ENCODE peak calls at places on chromosome X, in five cellular contexts. Y is foreskin keratinocyte; E is mesenchymal stem cell; I is A549; D is CD8-positive, alpha-beta memory T cell. H is an unnamed sample.

GRCh38 chrX:2523911-2524310 is 23.1 kb upstream of the DHRSX start:
- DNase-seq in Y (no peak), E (no peak), I (no peak), D (no peak), H (no peak)

GRCh38 chrX:152177052-152177451 is 38.7 kb upstream of the MAGEA10 start:
- DNase-seq in Y (no peak), E (no peak), I (no peak), D (no peak), H (no peak)

GRCh38 chrX:15674514-15674898 is 9.9 kb upstream of the CLTRN start:
- DNase-seq in Y (peak; percentile 72), E (peak; percentile 95), I (peak; percentile 84), D (no peak), H (peak; percentile 98)

GRCh38 chrX:1885116-1885515 is 270.3 kb downstream of the ASMT start:
- DNase-seq in Y (no peak), E (no peak), I (no peak), D (no peak), H (no peak)

GRCh38 chrX:96436105-96436504 is 248.5 kb upstream of the DIAPH2 start:
- DNase-seq in Y (peak; percentile 5), E (peak; percentile 60), I (no peak), D (no peak), H (no peak)

GRCh38 chrX:8848921-8849320 is 47.7 kb upstream of the FAM9A start:
- DNase-seq in Y (no peak), E (no peak), I (no peak), D (no peak), H (no peak)

GRCh38 chrX:133884430-133885394 is 100.7 kb downstream of the GPC3 start:
- DNase-seq in Y (no peak), E (no peak), I (no peak), D (no peak), H (no peak)

GRCh38 chrX:1170243-1170642 is 42.2 kb downstream of the CRLF2 start:
- DNase-seq in Y (no peak), E (no peak), I (no peak), D (no peak), H (no peak)

GRCh38 chrX:64850371-64851082 is 125.7 kb downstream of the ZC4H2 start:
- DNase-seq in Y (no peak), E (no peak), I (no peak), D (peak; percentile 5), H (no peak)

GRCh38 chrX:12825801-12826200 is 34.6 kb downstream of the PRPS2 start:
- DNase-seq in Y (no peak), E (peak; percentile 2), I (no peak), D (no peak), H (no peak)

GRCh38 chrX:44042124-44042523 is 68.9 kb upstream of the NDP start:
- DNase-seq in Y (no peak), E (no peak), I (no peak), D (no peak), H (no peak)

GRCh38 chrX:74234829-74235228 is 69.2 kb upstream of the ZCCHC13 start:
- DNase-seq in Y (no peak), E (no peak), I (no peak), D (no peak), H (no peak)

GRCh38 chrX:68146054-68146453 is 287.2 kb downstream of the OPHN1 start:
- DNase-seq in Y (no peak), E (peak; percentile 43), I (peak; percentile 1), D (no peak), H (peak; percentile 5)

GRCh38 chrX:76555816-76556215 is 128.3 kb downstream of the MAGEE1 start:
- DNase-seq in Y (no peak), E (no peak), I (peak; percentile 2), D (no peak), H (peak; percentile 77)

GRCh38 chrX:83771664-83772063 is 89.3 kb upstream of the CYLC1 start:
- DNase-seq in Y (no peak), E (no peak), I (no peak), D (no peak), H (peak; percentile 3)

GRCh38 chrX:38973327-38973726 is 172.1 kb downstream of the MID1IP1 start:
- DNase-seq in Y (no peak), E (peak; percentile 13), I (no peak), D (no peak), H (peak; percentile 35)

GRCh38 chrX:124346877-124347241 is 496 bp downstream of the SH2D1A start:
- DNase-seq in Y (no peak), E (no peak), I (no peak), D (no peak), H (no peak)

GRCh38 chrX:47523297-47523696 is 37.7 kb upstream of the ARAF start:
- DNase-seq in Y (no peak), E (peak; percentile 71), I (peak; percentile 64), D (peak; percentile 72), H (peak; percentile 80)

GRCh38 chrX:118773782-118774181 is 46.4 kb downstream of the IL13RA1 start:
- DNase-seq in Y (peak; percentile 85), E (no peak), I (no peak), D (no peak), H (no peak)

GRCh38 chrX:56033495-56034180 is 198.5 kb upstream of the KLF8 start:
- DNase-seq in Y (no peak), E (no peak), I (no peak), D (no peak), H (no peak)

GRCh38 chrX:77451041-77451440 is 3.9 kb downstream of the FGF16 start:
- DNase-seq in Y (peak; percentile 23), E (peak; percentile 19), I (no peak), D (no peak), H (peak; percentile 73)

GRCh38 chrX:67094061-67094460 is 449.8 kb upstream of the AR start:
- DNase-seq in Y (no peak), E (no peak), I (no peak), D (no peak), H (no peak)

GRCh38 chrX:109740076-109740809 is 7.2 kb upstream of the ACSL4 start:
- DNase-seq in Y (no peak), E (peak; percentile 85), I (peak; percentile 19), D (no peak), H (no peak)

GRCh38 chrX:103404225-103405008 is 28.1 kb downstream of the BEX3 start:
- DNase-seq in Y (peak; percentile 28), E (peak; percentile 88), I (peak; percentile 51), D (peak; percentile 6), H (peak; percentile 68)

GRCh38 chrX:101078716-101079115 is at the start of gene TMEM35A:
- DNase-seq in Y (no peak), E (peak; percentile 49), I (no peak), D (no peak), H (peak; percentile 2)

GRCh38 chrX:132393090-132393884 is 95.6 kb downstream of the MBNL3 start:
- DNase-seq in Y (no peak), E (no peak), I (no peak), D (no peak), H (no peak)

GRCh38 chrX:54181196-54181953 is 1.7 kb downstream of the FAM120C start:
- DNase-seq in Y (no peak), E (peak; percentile 28), I (no peak), D (no peak), H (peak; percentile 2)

GRCh38 chrX:54182194-54182863 is 725 bp downstream of the FAM120C start:
- DNase-seq in Y (no peak), E (peak; percentile 43), I (peak; percentile 58), D (peak; percentile 63), H (peak; percentile 29)

GRCh38 chrX:54178100-54178940 is 4.7 kb downstream of the FAM120C start:
- DNase-seq in Y (peak; percentile 56), E (peak; percentile 76), I (peak; percentile 36), D (no peak), H (peak; percentile 11)

GRCh38 chrX:54182864-54183613 is at the start of gene FAM120C:
- DNase-seq in Y (peak; percentile 49), E (peak; percentile 79), I (peak; percentile 75), D (peak; percentile 69), H (peak; percentile 70)

DNA sequence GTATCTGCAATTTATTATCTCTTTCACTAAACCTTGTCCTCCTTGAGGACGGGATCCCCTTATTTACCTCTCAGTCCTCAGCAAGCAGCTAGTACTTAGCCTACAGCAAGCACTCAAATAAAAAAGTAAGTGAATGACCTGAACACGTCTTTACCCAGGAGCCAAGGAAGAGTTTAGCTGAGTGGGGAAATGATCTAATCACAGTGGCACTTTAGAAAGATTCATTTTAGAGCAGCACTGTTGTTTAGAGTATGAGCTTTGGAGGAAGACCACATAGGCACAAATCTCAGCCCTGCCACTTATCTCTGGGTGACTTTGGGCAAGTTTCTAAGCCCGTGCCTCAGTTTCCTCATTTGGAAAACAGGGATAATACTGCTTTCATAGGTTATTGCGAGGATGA is 2.7 kb downstream of the FAM120C start:
- DNase-seq in Y (no peak), E (peak; percentile 43), I (no peak), D (no peak), H (no peak)
- H3K27ac ChIP-seq in Y (peak overlapping the region; percentile 60), E (peak overlapping the region; percentile 70), I (peak overlapping the region; percentile 99), D (no peak overlapping the region), H (no peak overlapping the region)

GRCh38 chrX:143634701-143635442 is 1.0 kb downstream of the SLITRK4 start:
- DNase-seq in Y (no peak), E (peak; percentile 28), I (no peak), D (no peak), H (no peak)
- H3K27ac ChIP-seq in Y (no peak overlapping the region), E (peak overlapping the region; percentile 90), I (no peak overlapping the region), D (no peak overlapping the region), H (no peak overlapping the region)

GRCh38 chrX:130025256-130025655 is 42.8 kb downstream of the BCORL1 start:
- DNase-seq in Y (no peak), E (no peak), I (no peak), D (no peak), H (no peak)
- H3K27ac ChIP-seq in Y (no peak overlapping the region), E (no peak overlapping the region), I (no peak overlapping the region), D (no peak overlapping the region), H (no peak overlapping the region)

GRCh38 chrX:153494061-153494460 is 719 bp upstream of the BGN start:
- DNase-seq in Y (no peak), E (peak; percentile 15), I (no peak), D (no peak), H (no peak)
- H3K27ac ChIP-seq in Y (no peak overlapping the region), E (no peak overlapping the region), I (no peak overlapping the region), D (no peak overlapping the region), H (no peak overlapping the region)

DNA sequence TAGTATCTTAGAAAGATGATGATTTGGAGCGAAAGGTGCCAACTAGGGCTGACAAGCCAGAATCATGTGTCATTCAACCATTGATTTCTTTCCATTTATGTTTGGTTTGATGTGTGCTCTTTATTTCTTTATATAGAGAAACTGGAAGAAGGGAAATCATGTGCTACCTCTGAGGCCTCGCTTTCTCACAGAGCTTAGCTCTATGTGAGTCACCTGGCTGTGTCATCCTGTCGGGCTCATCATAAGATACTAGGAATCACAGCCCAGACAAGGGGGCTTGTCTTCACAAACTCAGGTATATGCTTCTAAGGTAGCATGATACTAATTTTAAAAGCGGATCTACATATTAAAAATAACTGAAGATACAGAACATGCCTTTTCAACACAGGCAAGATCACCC is 81.7 kb upstream of the GPM6B start:
- DNase-seq in Y (peak; percentile 57), E (no peak), I (no peak), D (no peak), H (no peak)
- H3K27ac ChIP-seq in Y (peak overlapping the region; percentile 96), E (no peak overlapping the region), I (no peak overlapping the region), D (no peak overlapping the region), H (no peak overlapping the region)

H was measured in SJCRH30.